ENCODE peak calls at places on chromosomes 1 and 21, in seven cellular contexts. G, Q, U, A, E, S and L are unnamed samples.

GRCh38 chr1:187685338-187685737 is 856.6 kb downstream of the PLA2G4A start:
- DNase-seq in G (no peak), Q (no peak), U (no peak), A (no peak), E (no peak), S (no peak), L (no peak)

GRCh38 chr1:162381383-162381782 is at the start of gene C1orf226:
- DNase-seq in G (no peak), Q (no peak), U (peak; percentile 76), A (no peak), E (no peak), S (peak; percentile 17), L (no peak)

GRCh38 chr1:225882699-225883615 is 777 bp upstream of the TMEM63A start:
- DNase-seq in G (peak; percentile 68), Q (peak; percentile 59), U (peak; percentile 65), A (no peak), E (peak; percentile 68), S (peak; percentile 60), L (peak; percentile 46)

GRCh38 chr21:42655797-42656770 is 2.7 kb downstream of the PDE9A start:
- DNase-seq in G (no peak), Q (no peak), U (peak; percentile 50), A (no peak), E (no peak), S (no peak), L (no peak)

GRCh38 chr21:33643658-33644311 is 1.5 kb downstream of the ITSN1 start:
- DNase-seq in G (no peak), Q (no peak), U (peak; percentile 26), A (no peak), E (no peak), S (no peak), L (peak; percentile 60)

GRCh38 chr1:34984435-34985062 is 598 bp downstream of the TMEM35B start:
- DNase-seq in G (no peak), Q (peak; percentile 60), U (peak; percentile 26), A (no peak), E (no peak), S (no peak), L (peak; percentile 60)

GRCh38 chr1:91916811-91917460 is 31.0 kb upstream of the TGFBR3 start:
- DNase-seq in G (no peak), Q (no peak), U (no peak), A (no peak), E (no peak), S (no peak), L (no peak)

GRCh38 chr1:234599617-234600417 is 10.2 kb downstream of the IRF2BP2 start:
- DNase-seq in G (peak; percentile 90), Q (peak; percentile 92), U (peak; percentile 94), A (peak; percentile 66), E (peak; percentile 91), S (peak; percentile 65), L (peak; percentile 76)

DNA sequence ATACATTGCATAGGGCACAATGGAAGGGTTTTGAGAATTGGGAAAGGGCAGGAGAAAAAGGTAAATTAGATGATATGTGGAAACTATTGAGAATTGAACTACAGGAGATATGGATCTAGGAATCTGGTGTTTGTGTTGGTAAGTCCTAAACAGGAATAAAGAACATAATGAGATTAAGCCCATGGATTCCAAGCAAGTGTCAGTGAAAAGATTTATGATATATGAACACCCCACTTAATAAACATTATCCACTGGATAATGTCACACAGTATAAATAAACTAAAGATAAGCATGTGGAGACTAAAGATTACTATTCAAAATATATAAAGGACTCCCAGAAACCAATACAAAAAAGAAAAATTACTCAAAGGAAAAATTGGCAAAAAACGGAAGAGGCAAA is 98.2 kb downstream of the TNFSF18 start:
- DNase-seq in G (no peak), Q (no peak), U (no peak), A (no peak), E (no peak), S (no peak), L (peak; percentile 39)
- H3K4me1 ChIP-seq in G (no peaks in the 10 kb centered on the region), Q (no peaks in the 10 kb centered on the region), U (peaks cover 7% of the 10 kb centered on the region), A (no peaks in the 10 kb centered on the region), E (no peaks in the 10 kb centered on the region), S (peaks cover 2% of the 10 kb centered on the region), L (peaks cover 50% of the 10 kb centered on the region)

GRCh38 chr21:44800103-44800502 is 1.5 kb downstream of the UBE2G2 start:
- DNase-seq in G (no peak), Q (no peak), U (peak; percentile 70), A (no peak), E (no peak), S (no peak), L (peak; percentile 71)
- TF ChIP-seq CTCF in G (peak; percentile 17), Q (peak; percentile 36), U (peak; percentile 53), A (no peak), E (peak; percentile 28), S (peak; percentile 21), L (peak; percentile 73)

DNA sequence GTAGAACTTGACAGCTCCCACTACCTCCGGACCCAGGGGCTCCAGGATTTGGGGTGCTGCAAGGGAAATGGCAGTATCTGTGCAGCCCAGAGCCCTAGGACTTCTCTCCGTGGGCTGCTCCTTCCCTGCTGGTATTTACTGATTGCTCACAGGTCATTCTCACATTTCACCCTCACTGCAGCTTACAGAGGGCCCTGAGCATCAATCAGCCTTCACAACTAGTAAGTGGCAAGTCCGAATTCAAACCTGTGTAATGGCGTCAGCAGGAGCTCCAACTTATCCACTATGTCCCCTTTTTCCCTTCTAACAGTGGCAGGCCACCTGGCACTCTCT is 32.4 kb downstream of the PIK3C2B start:
- DNase-seq in G (no peak), Q (no peak), U (no peak), A (no peak), E (no peak), S (no peak), L (no peak)
- H3K27ac ChIP-seq in G (peak overlapping the region; percentile 2), Q (peak overlapping the region; percentile 58), U (no peak overlapping the region), A (peak overlapping the region; percentile 1), E (peak overlapping the region; percentile 93), S (no peak overlapping the region), L (peak overlapping the region; percentile 63)

GRCh38 chr21:45109831-45110492 is 35.6 kb downstream of the ADARB1 start:
- DNase-seq in G (no peak), Q (no peak), U (no peak), A (no peak), E (no peak), S (no peak), L (no peak)

GRCh38 chr21:45113543-45113942 is 39.2 kb downstream of the ADARB1 start:
- DNase-seq in G (no peak), Q (no peak), U (no peak), A (no peak), E (no peak), S (no peak), L (no peak)

GRCh38 chr21:45110873-45111624 is 36.7 kb downstream of the ADARB1 start:
- DNase-seq in G (no peak), Q (no peak), U (no peak), A (no peak), E (no peak), S (no peak), L (no peak)

GRCh38 chr21:45112371-45112770 is 38.0 kb downstream of the ADARB1 start:
- DNase-seq in G (no peak), Q (no peak), U (no peak), A (no peak), E (no peak), S (no peak), L (no peak)

GRCh38 chr21:45111703-45112102 is 37.3 kb downstream of the ADARB1 start:
- DNase-seq in G (no peak), Q (no peak), U (no peak), A (no peak), E (no peak), S (no peak), L (no peak)
- H3K4me1 ChIP-seq in G (no peaks in the 10 kb centered on the region), Q (peaks cover 42% of the 10 kb centered on the region), U (no peaks in the 10 kb centered on the region), A (peaks cover 74% of the 10 kb centered on the region), E (peaks cover 60% of the 10 kb centered on the region), S (no peaks in the 10 kb centered on the region), L (peaks cover 7% of the 10 kb centered on the region)

DNA sequence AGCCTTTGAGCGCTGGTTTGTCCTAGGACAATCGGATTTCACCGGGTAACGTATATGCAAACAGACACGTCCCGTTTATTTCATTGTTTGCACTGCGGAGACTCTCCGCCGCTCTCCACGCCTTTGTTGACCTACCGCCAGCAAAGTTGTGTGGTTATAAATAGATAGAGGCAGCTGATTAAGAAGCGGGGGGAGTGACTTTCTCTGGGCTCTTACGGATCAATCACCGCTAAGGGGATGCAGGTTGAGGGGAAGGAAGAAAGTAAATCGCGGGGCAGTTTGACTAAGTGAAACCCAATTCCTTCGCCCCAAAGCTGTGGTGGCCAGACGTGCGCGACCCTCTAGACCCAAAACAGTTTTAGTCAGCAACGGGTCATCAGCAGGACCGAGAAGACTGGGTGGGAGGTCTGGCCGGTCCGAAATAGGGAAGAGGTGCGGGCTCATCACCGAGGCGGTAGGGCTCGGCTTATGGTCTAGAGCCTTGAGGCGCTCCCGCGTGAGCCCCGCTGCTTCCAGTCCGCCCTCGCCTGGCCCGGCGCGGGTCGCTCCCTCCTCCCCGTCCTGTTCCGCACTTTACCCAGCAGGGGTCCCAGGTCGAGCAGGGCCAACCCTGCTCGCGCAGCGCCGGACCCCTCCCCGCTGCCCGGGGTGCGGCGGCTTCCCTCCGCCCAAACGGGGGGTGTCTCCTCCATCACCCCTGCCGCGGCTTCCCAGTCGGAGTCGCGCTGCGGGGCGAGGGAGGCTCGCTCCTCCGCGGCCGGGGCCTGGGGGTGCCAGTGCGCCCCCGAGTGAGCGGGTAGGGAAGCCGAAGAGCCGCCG is 120.8 kb upstream of the RRP15 start:
- DNase-seq in G (peak; percentile 15), Q (peak; percentile 50), U (peak; percentile 42), A (no peak), E (peak; percentile 32), S (peak; percentile 13), L (peak; percentile 12)
- TF ChIP-seq CTCF in G (no peak), Q (no peak), U (peak; percentile 6), A (no peak), E (peak; percentile 9), S (no peak), L (no peak)

DNA sequence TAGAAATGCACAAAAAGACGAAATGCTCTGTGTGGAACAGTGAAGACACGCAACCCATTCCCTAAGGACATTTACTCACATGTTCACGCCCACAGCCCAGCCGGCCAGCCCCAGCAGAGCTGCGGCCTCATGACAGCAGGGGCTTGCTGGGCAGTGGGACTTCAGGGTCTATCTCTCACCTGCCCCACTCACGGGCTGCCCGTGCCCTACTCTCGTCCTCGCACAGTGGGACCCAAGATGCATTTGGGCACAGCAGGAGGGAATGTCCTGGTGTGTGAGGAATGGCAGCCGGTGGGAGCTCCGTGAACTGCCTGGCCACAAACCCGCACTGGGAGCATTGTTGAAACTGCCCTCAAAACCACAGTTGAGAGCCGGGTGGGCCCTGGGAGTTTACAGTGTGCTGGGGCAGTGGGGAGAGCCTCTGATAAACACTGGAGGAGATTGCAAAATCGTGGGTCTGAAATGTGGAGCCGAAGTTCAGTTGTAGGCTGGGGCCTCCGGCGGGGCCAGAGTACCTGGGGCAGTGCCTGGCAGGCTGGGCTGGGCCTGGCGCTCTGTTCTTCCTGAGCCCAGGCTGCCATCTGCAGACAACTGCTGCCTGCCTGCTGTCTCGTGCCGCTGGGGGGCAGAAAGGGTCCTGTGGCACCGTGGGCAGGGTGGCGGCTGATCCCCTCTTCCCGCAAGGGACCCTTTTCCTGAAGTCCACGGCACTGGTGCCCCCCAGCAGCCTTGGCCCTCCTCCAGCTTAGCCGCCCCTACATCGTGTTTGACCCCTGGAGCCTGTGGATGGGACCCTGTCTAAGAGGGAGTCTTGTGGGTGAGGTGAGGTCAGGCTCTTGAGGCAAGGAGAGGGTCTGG is 20.7 kb upstream of the POFUT2 start:
- DNase-seq in G (no peak), Q (no peak), U (peak; percentile 78), A (no peak), E (peak; percentile 32), S (no peak), L (no peak)
- H3K27ac ChIP-seq in G (peak overlapping the region; percentile 93), Q (peak overlapping the region; percentile 42), U (peak overlapping the region; percentile 91), A (no peak overlapping the region), E (peak overlapping the region; percentile 77), S (peak overlapping the region; percentile 69), L (no peak overlapping the region)